ENCODE peak calls at places on chromosomes 3 and 15, in five cellular contexts. I, N, Y, L and F are unnamed samples.

GRCh38 chr3:56862352-56863062 is 60.8 kb upstream of the ARHGEF3 start:
- DNase-seq in I (no peak), N (peak), Y (no peak), L (no peak), F (peak)

GRCh38 chr15:51759557-51760070 is 8.2 kb downstream of the TMOD2 start:
- DNase-seq in I (peak), N (peak), Y (peak), L (no peak), F (peak)

GRCh38 chr3:151016421-151016820 is 43.9 kb upstream of the CLRN1 start:
- DNase-seq in I (no peak), N (peak), Y (no peak), L (no peak), F (no peak)

GRCh38 chr3:72830452-72831217 is 17.6 kb downstream of the SHQ1 start:
- DNase-seq in I (no peak), N (peak), Y (no peak), L (no peak), F (no peak)

GRCh38 chr15:42348083-42348482 is 11.2 kb upstream of the CAPN3 start:
- DNase-seq in I (no peak), N (peak), Y (no peak), L (no peak), F (no peak)

GRCh38 chr3:146342971-146343370 is 92.1 kb upstream of the PLSCR4 start:
- DNase-seq in I (no peak), N (peak), Y (no peak), L (no peak), F (no peak)

GRCh38 chr3:45034612-45035252 is 8.6 kb downstream of the CLEC3B start:
- DNase-seq in I (no peak), N (no peak), Y (no peak), L (no peak), F (no peak)

GRCh38 chr15:81386947-81387346 is 12.9 kb upstream of the TMC3 start:
- DNase-seq in I (no peak), N (no peak), Y (no peak), L (no peak), F (no peak)

GRCh38 chr15:41486286-41486685 is 7.4 kb upstream of the ITPKA start:
- DNase-seq in I (no peak), N (no peak), Y (no peak), L (no peak), F (no peak)

GRCh38 chr3:58799271-58799670 is 132.7 kb upstream of the FAM3D start:
- DNase-seq in I (no peak), N (no peak), Y (no peak), L (no peak), F (no peak)

GRCh38 chr3:101876142-101876541 is 26.8 kb downstream of the NFKBIZ start:
- DNase-seq in I (no peak), N (no peak), Y (no peak), L (no peak), F (no peak)

GRCh38 chr3:104102386-104102785 is 1264.3 kb upstream of the ALCAM start:
- DNase-seq in I (peak), N (peak), Y (peak), L (peak), F (peak)

GRCh38 chr3:52046186-52046913 is 10.0 kb downstream of the DUSP7 start:
- DNase-seq in I (no peak), N (peak), Y (peak), L (peak), F (peak)

GRCh38 chr3:105473521-105474223 is 107.0 kb downstream of the ALCAM start:
- DNase-seq in I (no peak), N (peak), Y (peak), L (no peak), F (peak)

GRCh38 chr15:58331562-58331902 is 100.3 kb upstream of the LIPC start:
- DNase-seq in I (no peak), N (no peak), Y (no peak), L (no peak), F (no peak)

GRCh38 chr3:104190681-104191080 is 1176.0 kb upstream of the ALCAM start:
- DNase-seq in I (no peak), N (peak), Y (no peak), L (no peak), F (no peak)

GRCh38 chr15:67641453-67641852 is 99.0 kb downstream of the MAP2K5 start:
- DNase-seq in I (no peak), N (no peak), Y (no peak), L (no peak), F (no peak)

GRCh38 chr3:41216993-41217392 is 17.7 kb downstream of the CTNNB1 start:
- DNase-seq in I (no peak), N (peak), Y (no peak), L (no peak), F (no peak)

GRCh38 chr3:124115965-124116364 is 124.0 kb upstream of the ROPN1 start:
- DNase-seq in I (no peak), N (no peak), Y (no peak), L (no peak), F (no peak)

GRCh38 chr15:58346361-58346760 is 85.4 kb upstream of the LIPC start:
- DNase-seq in I (no peak), N (peak), Y (no peak), L (no peak), F (peak)

GRCh38 chr15:74317820-74318375 is 49.5 kb downstream of the CYP11A1 start:
- DNase-seq in I (peak), N (peak), Y (peak), L (no peak), F (peak)

GRCh38 chr3:138210528-138210927 is 23.4 kb downstream of the ARMC8 start:
- DNase-seq in I (no peak), N (no peak), Y (no peak), L (no peak), F (no peak)

GRCh38 chr15:100207053-100207452 is 134.7 kb downstream of the ADAMTS17 start:
- DNase-seq in I (no peak), N (no peak), Y (no peak), L (no peak), F (no peak)

GRCh38 chr15:60390231-60390630 is 7.6 kb downstream of the ANXA2 start:
- DNase-seq in I (no peak), N (peak), Y (no peak), L (no peak), F (no peak)

GRCh38 chr15:44319385-44319784 is 30.9 kb downstream of the GOLM2 start:
- DNase-seq in I (no peak), N (no peak), Y (no peak), L (no peak), F (no peak)

GRCh38 chr3:196117809-196118208 is 35.9 kb upstream of the TFRC start:
- DNase-seq in I (no peak), N (no peak), Y (no peak), L (no peak), F (no peak)

GRCh38 chr3:46695962-46696922 is 2.8 kb upstream of the ALS2CL start:
- DNase-seq in I (no peak), N (peak), Y (no peak), L (no peak), F (no peak)

GRCh38 chr15:73950479-73951043 is 24.3 kb downstream of the LOXL1 start:
- DNase-seq in I (no peak), N (peak), Y (no peak), L (no peak), F (peak)

GRCh38 chr3:45962033-45962432 is 18.8 kb downstream of the CXCR6 start:
- DNase-seq in I (no peak), N (no peak), Y (no peak), L (no peak), F (no peak)

GRCh38 chr15:88284441-88285106 is 28.0 kb upstream of the NTRK3 start:
- DNase-seq in I (no peak), N (no peak), Y (no peak), L (no peak), F (no peak)

GRCh38 chr3:72141264-72141663 is 356.3 kb upstream of the PROK2 start:
- DNase-seq in I (no peak), N (no peak), Y (no peak), L (no peak), F (no peak)

GRCh38 chr3:184332370-184333090 is 4.9 kb upstream of the FAM131A start:
- DNase-seq in I (no peak), N (peak), Y (peak), L (no peak), F (peak)

GRCh38 chr3:11291808-11292207 is 19.6 kb downstream of the ATG7 start:
- DNase-seq in I (no peak), N (no peak), Y (no peak), L (no peak), F (no peak)

GRCh38 chr3:36166477-36166876 is 213.8 kb upstream of the STAC start:
- DNase-seq in I (no peak), N (peak), Y (no peak), L (peak), F (peak)

GRCh38 chr15:43880406-43881184 is 53.8 kb downstream of the WDR76 start:
- DNase-seq in I (no peak), N (no peak), Y (no peak), L (no peak), F (peak)

GRCh38 chr15:65369148-65369547 is 8.7 kb downstream of the IGDCC3 start:
- DNase-seq in I (no peak), N (no peak), Y (no peak), L (no peak), F (no peak)

GRCh38 chr3:27228805-27229204 is 140.4 kb downstream of the NEK10 start:
- DNase-seq in I (no peak), N (no peak), Y (no peak), L (peak), F (no peak)